ENCODE peak calls at places on chromosomes 1 and 21, in eight cellular contexts. T is tibial nerve; K is germinal center; G is neural crest cell; Y is activated CD4-positive, alpha-beta T cell treated with anti-CD3 and anti-CD28 coated beads, Interleukin-2, amount 50 U/mL, for 1 hour; F is GM18507; N is PC-9; Q is NCI-H1092. V is an unnamed sample.

GRCh38 chr1:53326598-53327182 is 1.2 kb downstream of the LRP8 start:
- DNase-seq in T (no peak), K (peak), G (no peak), Y (peak), F (no peak), N (no peak), Q (no peak), V (no peak)

GRCh38 chr1:43300661-43301094 is at the start of gene TIE1:
- DNase-seq in T (no peak), K (no peak), G (no peak), Y (no peak), F (no peak), N (no peak), Q (no peak), V (no peak)

GRCh38 chr1:185821612-185822385 is 87.6 kb downstream of the HMCN1 start:
- DNase-seq in T (no peak), K (no peak), G (no peak), Y (no peak), F (no peak), N (no peak), Q (no peak), V (no peak)

GRCh38 chr1:200034821-200035396 is 7.4 kb downstream of the NR5A2 start:
- DNase-seq in T (no peak), K (no peak), G (no peak), Y (no peak), F (no peak), N (no peak), Q (no peak), V (no peak)

GRCh38 chr1:59258412-59259032 is 38.4 kb upstream of the FGGY start:
- DNase-seq in T (no peak), K (no peak), G (no peak), Y (no peak), F (no peak), N (no peak), Q (no peak), V (no peak)

GRCh38 chr1:8818325-8818775 is 910 bp upstream of the RERE start:
- DNase-seq in T (no peak), K (peak), G (no peak), Y (no peak), F (no peak), N (peak), Q (peak), V (peak)

GRCh38 chr1:53442297-53442696 is 16.9 kb upstream of the DMRTB1 start:
- DNase-seq in T (no peak), K (no peak), G (no peak), Y (no peak), F (no peak), N (no peak), Q (no peak), V (no peak)

GRCh38 chr1:159705911-159706270 is 8.5 kb downstream of the CRP start:
- DNase-seq in T (no peak), K (no peak), G (no peak), Y (no peak), F (no peak), N (no peak), Q (no peak), V (no peak)

GRCh38 chr1:201072922-201073321 is 39.3 kb downstream of the CACNA1S start:
- DNase-seq in T (no peak), K (no peak), G (no peak), Y (no peak), F (no peak), N (no peak), Q (no peak), V (no peak)

GRCh38 chr1:48055854-48056253 is 58.7 kb upstream of the TRABD2B start:
- DNase-seq in T (no peak), K (no peak), G (no peak), Y (no peak), F (no peak), N (no peak), Q (no peak), V (no peak)

GRCh38 chr1:204103121-204103741 is 30.3 kb downstream of the SOX13 start:
- DNase-seq in T (no peak), K (no peak), G (no peak), Y (no peak), F (no peak), N (peak), Q (no peak), V (no peak)

GRCh38 chr1:174990382-174990999 is 9.3 kb upstream of the CACYBP start:
- DNase-seq in T (no peak), K (peak), G (no peak), Y (no peak), F (peak), N (no peak), Q (no peak), V (no peak)

GRCh38 chr1:116113615-116114014 is 2.4 kb downstream of the MAB21L3 start:
- DNase-seq in T (no peak), K (no peak), G (no peak), Y (no peak), F (no peak), N (no peak), Q (no peak), V (no peak)

GRCh38 chr1:17108360-17108759 is 10.9 kb downstream of the PADI2 start:
- DNase-seq in T (no peak), K (no peak), G (no peak), Y (no peak), F (no peak), N (no peak), Q (no peak), V (no peak)

GRCh38 chr1:150410582-150411101 is 46.7 kb downstream of the RPRD2 start:
- DNase-seq in T (no peak), K (no peak), G (peak), Y (no peak), F (no peak), N (no peak), Q (no peak), V (no peak)

GRCh38 chr1:202281316-202282016 is 60.3 kb downstream of the UBE2T start:
- DNase-seq in T (no peak), K (no peak), G (no peak), Y (no peak), F (no peak), N (no peak), Q (no peak), V (no peak)

GRCh38 chr1:47388548-47389238 is 27.4 kb upstream of the FOXE3 start:
- DNase-seq in T (peak), K (peak), G (peak), Y (peak), F (peak), N (peak), Q (peak), V (peak)

GRCh38 chr1:230792691-230793462 is 45.7 kb downstream of the CAPN9 start:
- DNase-seq in T (no peak), K (no peak), G (no peak), Y (no peak), F (no peak), N (no peak), Q (no peak), V (no peak)

GRCh38 chr21:14591882-14592281 is 45.8 kb upstream of the SAMSN1 start:
- DNase-seq in T (no peak), K (no peak), G (no peak), Y (no peak), F (no peak), N (no peak), Q (no peak), V (no peak)

GRCh38 chr1:248924696-248925532 is 18.9 kb downstream of the PGBD2 start:
- DNase-seq in T (no peak), K (peak), G (no peak), Y (peak), F (peak), N (peak), Q (peak), V (peak)

GRCh38 chr21:34296878-34297277 is 66.9 kb upstream of the KCNE2 start:
- DNase-seq in T (no peak), K (no peak), G (no peak), Y (no peak), F (no peak), N (no peak), Q (no peak), V (no peak)